ENCODE peak calls at places on chromosomes 3 and 15, in four cellular contexts. N is H1, T is HepG2, Q is K562. G is an unnamed sample.

GRCh38 chr15:68781766-68782588 is 38.7 kb downstream of the ANP32A start:
- DNase-seq in N (no peak), T (no peak), Q (no peak), G (no peak)

GRCh38 chr15:40590635-40591105 is 3.4 kb upstream of the KNL1 start:
- DNase-seq in N (no peak), T (no peak), Q (no peak), G (no peak)

GRCh38 chr15:38414351-38414750 is 39.6 kb upstream of the FAM98B start:
- DNase-seq in N (peak; percentile 38), T (peak; percentile 30), Q (peak; percentile 59), G (peak; percentile 45)

GRCh38 chr3:88369337-88369736 is 219.6 kb downstream of the C3orf38 start:
- DNase-seq in N (no peak), T (no peak), Q (no peak), G (no peak)

GRCh38 chr15:64456634-64457108 is 3.7 kb upstream of the ZNF609 start:
- DNase-seq in N (no peak), T (peak; percentile 20), Q (no peak), G (no peak)

GRCh38 chr15:99566157-99566900 is 545 bp downstream of the MEF2A start:
- DNase-seq in N (no peak), T (no peak), Q (peak; percentile 42), G (no peak)

GRCh38 chr15:29726553-29726952 is 95.7 kb downstream of the TJP1 start:
- DNase-seq in N (no peak), T (no peak), Q (no peak), G (no peak)

GRCh38 chr3:135491478-135491877 is 474.1 kb upstream of the PPP2R3A start:
- DNase-seq in N (no peak), T (no peak), Q (no peak), G (no peak)

GRCh38 chr3:187286467-187287059 is 5.0 kb downstream of the MASP1 start:
- DNase-seq in N (no peak), T (peak; percentile 70), Q (peak; percentile 26), G (no peak)

GRCh38 chr3:45870099-45870498 is 16.2 kb upstream of the CCR9 start:
- DNase-seq in N (no peak), T (no peak), Q (no peak), G (no peak)

GRCh38 chr3:86930831-86931230 is 60.1 kb downstream of the VGLL3 start:
- DNase-seq in N (no peak), T (no peak), Q (no peak), G (no peak)
- H3K27ac ChIP-seq in N (no peak overlapping the region), T (no peak overlapping the region), Q (no peak overlapping the region), G (no peak overlapping the region)

DNA sequence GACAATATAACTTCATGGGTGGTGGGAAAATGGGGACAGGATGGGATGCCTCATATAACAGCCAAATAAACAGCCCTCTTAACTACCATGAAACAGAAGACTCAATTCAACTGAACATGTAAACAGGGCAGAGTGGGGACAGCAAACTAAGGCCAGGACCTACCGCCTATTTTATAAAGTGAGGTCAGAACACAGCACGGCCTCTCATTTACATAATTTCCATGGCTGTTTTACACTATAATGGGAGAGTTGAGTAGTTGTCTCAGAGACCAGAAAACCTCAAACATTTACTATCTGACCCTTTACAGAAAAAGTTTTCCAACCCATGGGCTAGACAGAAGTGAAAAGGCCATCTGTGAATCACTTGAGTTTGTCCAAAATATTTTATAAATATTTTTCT is 56.7 kb upstream of the SNRPA1 start:
- DNase-seq in N (no peak), T (no peak), Q (no peak), G (no peak)
- TF ChIP-seq RNF2 in N (no peak), T (no peak), Q (no peak), G (no peak)

GRCh38 chr3:66693461-66693912 is 192.7 kb upstream of the LRIG1 start:
- DNase-seq in N (no peak), T (no peak), Q (no peak), G (no peak)
- H3K27ac ChIP-seq in N (no peak overlapping the region), T (no peak overlapping the region), Q (no peak overlapping the region), G (no peak overlapping the region)

GRCh38 chr3:22582291-22582690 is 620.8 kb upstream of the UBE2E2 start:
- DNase-seq in N (no peak), T (no peak), Q (no peak), G (no peak)

GRCh38 chr3:22587446-22587845 is 615.7 kb upstream of the UBE2E2 start:
- DNase-seq in N (no peak), T (no peak), Q (no peak), G (no peak)

DNA sequence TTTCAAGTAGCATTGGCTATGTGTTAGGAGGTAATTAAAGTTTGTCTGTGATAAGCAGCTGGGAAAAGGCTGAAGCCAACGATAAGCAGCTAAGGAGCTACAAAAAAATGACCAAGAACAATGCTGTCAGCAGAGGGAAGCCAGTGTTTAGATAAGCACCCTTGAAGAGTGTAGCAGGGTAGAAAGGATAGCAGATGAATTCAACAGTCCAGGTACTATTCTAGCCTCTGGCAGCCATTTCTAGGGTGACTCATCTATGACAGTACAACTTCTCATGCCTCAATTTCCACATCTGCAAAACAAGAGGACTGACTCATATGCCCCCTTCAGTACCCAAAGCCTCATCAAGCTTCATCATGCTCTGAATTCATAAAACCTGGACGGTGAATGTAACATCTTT is 617.6 kb upstream of the UBE2E2 start:
- DNase-seq in N (no peak), T (no peak), Q (no peak), G (no peak)
- TF ChIP-seq RNF2 in N (no peak), T (no peak), Q (no peak), G (no peak)

DNA sequence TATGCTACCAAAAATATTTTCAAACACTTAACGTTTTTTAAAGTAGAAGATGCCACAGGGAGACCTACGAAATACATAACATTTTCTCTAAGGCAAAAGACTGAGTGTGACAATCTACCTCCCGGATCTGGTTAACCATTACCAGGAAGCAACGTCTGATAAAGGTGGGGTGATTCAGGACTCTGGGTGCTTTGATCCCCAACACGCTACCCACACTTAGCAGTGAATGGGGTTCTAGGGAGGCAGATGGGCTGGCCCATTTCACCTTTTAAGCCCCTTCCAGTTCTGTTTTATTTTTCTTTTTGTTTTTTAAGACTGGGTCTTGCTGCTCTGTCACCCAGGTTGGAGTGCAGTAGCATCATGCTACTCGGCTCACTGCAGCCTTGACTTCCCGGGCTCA is 39.5 kb downstream of the EIF4E3 start:
- DNase-seq in N (no peak), T (no peak), Q (no peak), G (no peak)
- H3K27ac ChIP-seq in N (no peak overlapping the region), T (no peak overlapping the region), Q (no peak overlapping the region), G (no peak overlapping the region)

DNA sequence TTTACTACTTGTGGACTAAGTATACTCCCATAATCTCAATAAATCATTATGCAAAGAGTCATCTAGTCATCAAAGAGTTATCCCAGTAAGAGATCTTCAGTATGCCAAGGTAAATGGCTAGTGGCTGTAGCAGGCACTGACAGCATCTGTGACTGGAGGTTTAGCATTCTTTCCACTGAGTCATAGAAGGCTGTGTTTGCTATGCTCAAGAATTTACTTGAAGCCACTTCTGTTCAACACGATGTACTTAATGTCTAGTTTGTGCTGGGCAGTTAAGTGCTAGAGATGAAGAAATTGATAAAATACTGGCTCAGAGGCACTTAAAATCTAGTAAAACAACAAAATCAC is 13.1 kb downstream of the ZBED2 start:
- DNase-seq in N (no peak), T (peak; percentile 8), Q (no peak), G (peak; percentile 84)
- TF ChIP-seq RNF2 in N (no peak), T (no peak), Q (no peak), G (no peak)

GRCh38 chr3:50599716-50600118 is 11.9 kb downstream of the CISH start:
- DNase-seq in N (no peak), T (no peak), Q (no peak), G (no peak)
- H3K27ac ChIP-seq in N (no peak overlapping the region), T (peak overlapping the region; percentile 97), Q (peak overlapping the region; percentile 96), G (peak overlapping the region; percentile 98)

G was measured in A549.